ENCODE peak calls at places on chromosome 1, in eight cellular contexts. I is astrocyte of the spinal cord, Z is NCI-H1092, R is progenitor cell of endocrine pancreas, Q is fibroblast of mammary gland, N is WTC11, M is lung microvascular endothelial cell, S is type B pancreatic cell. T is an unnamed sample.

GRCh38 chr1:6245869-6246496 is 2.0 kb downstream of the HES3 start:
- DNase-seq in I (peak), Z (peak), R (no peak), Q (no peak), N (peak), M (no peak), S (no peak), T (no peak)

GRCh38 chr1:241888232-241888631 is 40.2 kb downstream of the EXO1 start:
- DNase-seq in I (peak), Z (no peak), R (no peak), Q (peak), N (no peak), M (no peak), S (no peak), T (no peak)

GRCh38 chr1:46582972-46583371 is 21.1 kb downstream of the MKNK1 start:
- DNase-seq in I (no peak), Z (no peak), R (no peak), Q (no peak), N (no peak), M (no peak), S (no peak), T (no peak)

GRCh38 chr1:119449964-119450363 is 35.0 kb downstream of the HSD3B2 start:
- DNase-seq in I (no peak), Z (no peak), R (no peak), Q (peak), N (peak), M (no peak), S (no peak), T (no peak)

GRCh38 chr1:180544050-180544449 is 14.7 kb upstream of the OVAAL start:
- DNase-seq in I (no peak), Z (no peak), R (no peak), Q (no peak), N (no peak), M (no peak), S (no peak), T (no peak)

GRCh38 chr1:231839999-231840398 is 213.4 kb downstream of the DISC1 start:
- DNase-seq in I (no peak), Z (no peak), R (no peak), Q (no peak), N (no peak), M (no peak), S (no peak), T (no peak)

GRCh38 chr1:46552357-46553237 is 1.1 kb upstream of the KNCN start:
- DNase-seq in I (no peak), Z (no peak), R (no peak), Q (no peak), N (no peak), M (no peak), S (no peak), T (no peak)

GRCh38 chr1:116785006-116785405 is 30.8 kb downstream of the CD2 start:
- DNase-seq in I (no peak), Z (no peak), R (no peak), Q (no peak), N (no peak), M (no peak), S (no peak), T (no peak)

GRCh38 chr1:172429324-172430127 is 9.0 kb downstream of the C1orf105 start:
- DNase-seq in I (peak), Z (peak), R (no peak), Q (peak), N (peak), M (peak), S (no peak), T (peak)

GRCh38 chr1:1021010-1021845 is 1.3 kb downstream of the AGRN start:
- DNase-seq in I (peak), Z (no peak), R (no peak), Q (peak), N (no peak), M (peak), S (no peak), T (peak)

GRCh38 chr1:12810691-12811408 is 19.7 kb downstream of the PRAMEF1 start:
- DNase-seq in I (peak), Z (no peak), R (no peak), Q (peak), N (no peak), M (no peak), S (no peak), T (peak)

GRCh38 chr1:201582261-201582951 is 43.5 kb downstream of the NAV1 start:
- DNase-seq in I (peak), Z (peak), R (no peak), Q (peak), N (no peak), M (peak), S (no peak), T (peak)

GRCh38 chr1:38029725-38030511 is 16.7 kb downstream of the POU3F1 start:
- DNase-seq in I (peak), Z (no peak), R (no peak), Q (peak), N (no peak), M (peak), S (no peak), T (peak)

GRCh38 chr1:190444464-190444863 is 33.2 kb downstream of the BRINP3 start:
- DNase-seq in I (no peak), Z (no peak), R (no peak), Q (no peak), N (no peak), M (no peak), S (no peak), T (no peak)

GRCh38 chr1:109542657-109543056 is 3.0 kb downstream of the GPR61 start:
- DNase-seq in I (no peak), Z (no peak), R (no peak), Q (no peak), N (no peak), M (no peak), S (no peak), T (no peak)

GRCh38 chr1:165580931-165581871 is 37.4 kb downstream of the LRRC52 start:
- DNase-seq in I (no peak), Z (no peak), R (no peak), Q (peak), N (no peak), M (no peak), S (no peak), T (no peak)